ENCODE peak calls at places on chromosomes 6 and 20, in six cellular contexts. A, Y, Z, W, U and L are unnamed samples.
A peak's percentile ranks its signal among the peaks of the same experiment; 100 is the strongest.

GRCh38 chr6:46453756-46454316 is 37.4 kb downstream of the RCAN2 start:
- DNase-seq in U (no peak), W (no peak), Z (no peak), A (no peak), Y (no peak), L (no peak)

GRCh38 chr6:15089569-15090144 is 156.2 kb upstream of the JARID2 start:
- DNase-seq in W (no peak), Y (peak; percentile 25), Z (no peak), U (no peak), A (no peak), L (no peak)

GRCh38 chr6:15283986-15284361 is 38.1 kb downstream of the JARID2 start:
- DNase-seq in U (no peak), Z (no peak), Y (no peak), A (no peak), W (no peak), L (no peak)

GRCh38 chr20:37534401-37535157 is 6.9 kb upstream of the BLCAP start:
- DNase-seq in Y (peak; percentile 36), Z (no peak), A (peak; percentile 75), U (peak; percentile 78), W (no peak), L (peak; percentile 85)

GRCh38 chr6:5679696-5680494 is 326.8 kb downstream of the NRN1 start:
- DNase-seq in Y (no peak), A (no peak), U (no peak), W (no peak), Z (no peak), L (no peak)

GRCh38 chr6:6694368-6694780 is 105.9 kb downstream of the LY86 start:
- DNase-seq in W (no peak), Z (no peak), U (peak; percentile 82), Y (no peak), A (no peak), L (peak; percentile 32)

GRCh38 chr6:36852481-36853147 is 13.4 kb upstream of the CPNE5 start:
- DNase-seq in U (peak; percentile 59), A (no peak), Z (no peak), W (no peak), Y (no peak), L (no peak)

GRCh38 chr6:107712523-107713213 is 111.4 kb downstream of the SCML4 start:
- DNase-seq in Y (no peak), Z (no peak), A (no peak), W (no peak), U (no peak), L (no peak)

GRCh38 chr6:54646069-54646468 is 200.5 kb upstream of the FAM83B start:
- DNase-seq in W (no peak), Z (no peak), Y (no peak), A (no peak), U (no peak), L (no peak)

GRCh38 chr6:133388731-133389130 is 147.6 kb downstream of the EYA4 start:
- DNase-seq in Y (no peak), U (no peak), W (no peak), Z (no peak), A (no peak), L (no peak)

GRCh38 chr6:15086273-15087158 is 159.4 kb upstream of the JARID2 start:
- DNase-seq in Z (no peak), U (no peak), Y (no peak), A (no peak), W (no peak), L (no peak)

GRCh38 chr6:96153775-96154174 is 138.0 kb downstream of the FUT9 start:
- DNase-seq in A (no peak), W (no peak), Y (no peak), U (no peak), Z (no peak), L (no peak)

GRCh38 chr20:44494266-44494665 is 18.6 kb downstream of the TTPAL start:
- DNase-seq in Z (no peak), Y (no peak), U (no peak), W (no peak), A (no peak), L (no peak)

GRCh38 chr6:68024570-68025269 is 610.4 kb upstream of the ADGRB3 start:
- DNase-seq in U (no peak), Y (no peak), Z (no peak), A (no peak), W (no peak), L (no peak)

GRCh38 chr6:34377984-34378383 is 14.5 kb downstream of the NUDT3 start:
- DNase-seq in Z (no peak), Y (no peak), A (no peak), U (peak; percentile 63), W (no peak), L (no peak)

GRCh38 chr20:37524859-37525708 is 2.6 kb downstream of the BLCAP start:
- DNase-seq in A (no peak), W (no peak), Z (no peak), Y (no peak), U (peak; percentile 31), L (no peak)

GRCh38 chr6:133198725-133199124 is 42.4 kb upstream of the EYA4 start:
- DNase-seq in W (no peak), Z (no peak), Y (no peak), A (no peak), U (no peak), L (no peak)

GRCh38 chr6:21935561-21936028 is 342.0 kb downstream of the SOX4 start:
- DNase-seq in W (no peak), Y (peak; percentile 19), U (peak; percentile 78), A (peak; percentile 67), Z (no peak), L (peak; percentile 77)

GRCh38 chr6:4871825-4872224 is 95.6 kb downstream of the CDYL start:
- DNase-seq in Z (no peak), A (no peak), Y (no peak), U (no peak), W (no peak), L (no peak)

GRCh38 chr20:26218301-26218700 is 521.6 kb upstream of the ZNF337 start:
- DNase-seq in Z (no peak), A (no peak), U (no peak), W (no peak), Y (no peak), L (no peak)

GRCh38 chr6:19979059-19979458 is 141.9 kb downstream of the ID4 start:
- DNase-seq in Y (no peak), Z (no peak), A (no peak), U (no peak), W (no peak), L (no peak)

GRCh38 chr6:109477725-109478124 is 5.3 kb downstream of the ZBTB24 start:
- DNase-seq in W (no peak), Y (no peak), U (no peak), Z (no peak), A (no peak), L (no peak)

GRCh38 chr6:109477184-109477583 is 5.8 kb downstream of the ZBTB24 start:
- DNase-seq in Z (no peak), A (no peak), W (no peak), Y (no peak), U (no peak), L (no peak)

GRCh38 chr6:109475625-109476024 is 7.4 kb downstream of the ZBTB24 start:
- DNase-seq in Z (no peak), W (no peak), Y (no peak), U (no peak), A (no peak), L (no peak)

GRCh38 chr6:109478848-109479624 is 4.0 kb downstream of the ZBTB24 start:
- DNase-seq in Y (no peak), Z (no peak), W (no peak), U (no peak), A (no peak), L (no peak)

GRCh38 chr6:109478222-109478805 is 4.7 kb downstream of the ZBTB24 start:
- DNase-seq in U (no peak), A (no peak), Y (no peak), Z (no peak), W (no peak), L (no peak)
- H3K4me1 ChIP-seq in U (no peaks in the 10 kb centered on the region), A (peaks cover 8% of the 10 kb centered on the region), Y (peaks cover 9% of the 10 kb centered on the region), Z (peaks cover 54% of the 10 kb centered on the region), W (peaks cover 66% of the 10 kb centered on the region), L (peaks cover 43% of the 10 kb centered on the region)

DNA sequence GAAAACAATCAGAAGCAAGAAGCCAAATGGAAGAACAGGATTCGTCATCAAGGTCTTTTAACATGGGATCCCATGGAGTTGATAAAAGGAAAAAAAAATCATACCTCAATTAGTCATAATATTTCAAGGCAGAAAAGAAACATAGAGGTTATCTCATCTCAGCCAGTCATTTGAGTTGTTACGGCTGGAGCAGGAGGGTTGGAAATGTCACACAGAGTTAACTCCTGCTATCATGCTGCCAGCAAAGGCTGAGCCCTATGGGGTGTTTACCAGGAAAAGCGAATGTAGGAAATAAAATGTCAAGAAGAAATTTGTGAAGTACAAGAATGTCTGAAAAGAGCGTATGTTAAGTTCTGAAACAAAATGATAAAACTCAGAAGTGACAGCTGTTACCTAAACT is 236.5 kb downstream of the UST start:
- DNase-seq in Y (no peak), W (no peak), Z (no peak), A (no peak), U (no peak), L (no peak)
- H3K4me1 ChIP-seq in Y (no peaks in the 10 kb centered on the region), W (no peaks in the 10 kb centered on the region), Z (no peaks in the 10 kb centered on the region), A (peaks cover 10% of the 10 kb centered on the region), U (no peaks in the 10 kb centered on the region), L (no peaks in the 10 kb centered on the region)

GRCh38 chr20:47790032-47790965 is 5.0 kb upstream of the SULF2 start:
- DNase-seq in W (no peak), U (no peak), Y (no peak), Z (no peak), A (no peak), L (no peak)
- H3K4me1 ChIP-seq in W (peaks cover 28% of the 10 kb centered on the region), U (peaks cover 14% of the 10 kb centered on the region), Y (no peaks in the 10 kb centered on the region), Z (peaks cover 27% of the 10 kb centered on the region), A (peaks cover 4% of the 10 kb centered on the region), L (peaks cover 10% of the 10 kb centered on the region)

GRCh38 chr6:44003345-44004061 is 123.7 kb downstream of the MRPL14 start:
- DNase-seq in W (no peak), U (peak; percentile 77), A (no peak), Z (no peak), Y (no peak), L (no peak)

GRCh38 chr6:44001318-44001868 is 125.9 kb downstream of the MRPL14 start:
- DNase-seq in Y (no peak), Z (no peak), A (no peak), U (peak; percentile 94), W (no peak), L (no peak)

GRCh38 chr6:44002071-44002590 is 125.1 kb downstream of the MRPL14 start:
- DNase-seq in W (no peak), Z (no peak), Y (no peak), A (no peak), U (peak; percentile 98), L (no peak)

GRCh38 chr6:44004136-44004535 is 123.1 kb downstream of the MRPL14 start:
- DNase-seq in W (no peak), Y (no peak), A (no peak), Z (no peak), U (peak; percentile 54), L (no peak)

GRCh38 chr6:44002591-44003344 is 124.5 kb downstream of the MRPL14 start:
- DNase-seq in Z (no peak), Y (peak; percentile 57), A (peak; percentile 49), W (peak; percentile 45), U (peak; percentile 92), L (peak; percentile 71)
- H3K4me1 ChIP-seq in Z (peaks cover 14% of the 10 kb centered on the region), Y (no peaks in the 10 kb centered on the region), A (peaks cover 5% of the 10 kb centered on the region), W (peaks cover 51% of the 10 kb centered on the region), U (peaks cover 15% of the 10 kb centered on the region), L (no peaks in the 10 kb centered on the region)

GRCh38 chr6:42012501-42013133 is 37.7 kb upstream of the TAF8 start:
- DNase-seq in U (no peak), Y (no peak), W (no peak), Z (no peak), A (no peak), L (no peak)
- H3K4me1 ChIP-seq in U (peaks cover 8% of the 10 kb centered on the region), Y (no peaks in the 10 kb centered on the region), W (peaks cover 41% of the 10 kb centered on the region), Z (peaks cover 11% of the 10 kb centered on the region), A (no peaks in the 10 kb centered on the region), L (peaks cover 26% of the 10 kb centered on the region)

GRCh38 chr6:167833396-167833763 is 6.7 kb downstream of the AFDN start:
- DNase-seq in A (no peak), Z (no peak), W (no peak), Y (no peak), U (no peak), L (no peak)
- H3K4me1 ChIP-seq in A (peaks cover 25% of the 10 kb centered on the region), Z (no peaks in the 10 kb centered on the region), W (peaks cover 58% of the 10 kb centered on the region), Y (peaks cover 21% of the 10 kb centered on the region), U (peaks cover 16% of the 10 kb centered on the region), L (peaks cover 31% of the 10 kb centered on the region)